ENCODE peak calls at places on chromosomes 11 and 22, in six cellular contexts. One of them, this sample, is unnamed.

GRCh38 chr11:69000831-69001245 is 12.2 kb downstream of the MRGPRF start:
- DNase-seq in neuronal stem cell: no peak
- DNase-seq in IMR-90: peak; percentile 87
- DNase-seq in mesenchymal stem cell: peak; percentile 73
- DNase-seq in H9: peak; percentile 19
- DNase-seq in H1: no peak
- DNase-seq in this sample: no peak

GRCh38 chr22:42684462-42685195 is 35.4 kb upstream of the CYB5R3 start:
- DNase-seq in mesenchymal stem cell: no peak
- DNase-seq in H1: no peak
- DNase-seq in neuronal stem cell: no peak
- DNase-seq in IMR-90: no peak
- DNase-seq in H9: no peak
- DNase-seq in this sample: no peak

GRCh38 chr11:65625628-65626342 is 10.2 kb downstream of the PCNX3 start:
- DNase-seq in H9: peak; percentile 61
- DNase-seq in H1: no peak
- DNase-seq in neuronal stem cell: no peak
- DNase-seq in mesenchymal stem cell: no peak
- DNase-seq in IMR-90: no peak
- DNase-seq in this sample: peak; percentile 49

GRCh38 chr11:46120361-46120710 is 918 bp downstream of the PHF21A start:
- DNase-seq in mesenchymal stem cell: no peak
- DNase-seq in H9: no peak
- DNase-seq in H1: no peak
- DNase-seq in neuronal stem cell: no peak
- DNase-seq in IMR-90: no peak
- DNase-seq in this sample: no peak

GRCh38 chr22:43225609-43226008 is 38.7 kb upstream of the TTLL12 start:
- DNase-seq in H9: no peak
- DNase-seq in neuronal stem cell: no peak
- DNase-seq in mesenchymal stem cell: peak; percentile 6
- DNase-seq in H1: no peak
- DNase-seq in IMR-90: no peak
- DNase-seq in this sample: no peak

GRCh38 chr22:44245867-44246266 is 65.1 kb downstream of the PARVG start:
- DNase-seq in H1: no peak
- DNase-seq in mesenchymal stem cell: no peak
- DNase-seq in neuronal stem cell: no peak
- DNase-seq in H9: no peak
- DNase-seq in IMR-90: no peak
- DNase-seq in this sample: no peak

GRCh38 chr11:94183251-94183885 is 54.7 kb downstream of the PANX1 start:
- DNase-seq in neuronal stem cell: no peak
- DNase-seq in IMR-90: no peak
- DNase-seq in H1: no peak
- DNase-seq in H9: no peak
- DNase-seq in mesenchymal stem cell: no peak
- DNase-seq in this sample: no peak

GRCh38 chr11:20762112-20762511 is 92.7 kb downstream of the NELL1 start:
- DNase-seq in mesenchymal stem cell: no peak
- DNase-seq in IMR-90: no peak
- DNase-seq in H9: no peak
- DNase-seq in H1: no peak
- DNase-seq in neuronal stem cell: no peak
- DNase-seq in this sample: no peak

GRCh38 chr11:82732348-82732733 is 1.3 kb downstream of the FAM181B start:
- DNase-seq in neuronal stem cell: no peak
- DNase-seq in mesenchymal stem cell: no peak
- DNase-seq in H1: no peak
- DNase-seq in IMR-90: no peak
- DNase-seq in H9: peak; percentile 42
- DNase-seq in this sample: no peak

GRCh38 chr11:113603277-113604059 is 102.6 kb downstream of the TMPRSS5 start:
- DNase-seq in H1: no peak
- DNase-seq in IMR-90: no peak
- DNase-seq in mesenchymal stem cell: no peak
- DNase-seq in H9: no peak
- DNase-seq in neuronal stem cell: no peak
- DNase-seq in this sample: no peak

GRCh38 chr11:19889531-19889930 is 176.9 kb downstream of the NAV2 start:
- DNase-seq in mesenchymal stem cell: no peak
- DNase-seq in H9: no peak
- DNase-seq in H1: no peak
- DNase-seq in neuronal stem cell: no peak
- DNase-seq in IMR-90: peak; percentile 38
- DNase-seq in this sample: no peak

GRCh38 chr11:20089796-20090653 is 70.2 kb downstream of the DBX1 start:
- DNase-seq in neuronal stem cell: no peak
- DNase-seq in mesenchymal stem cell: no peak
- DNase-seq in H9: no peak
- DNase-seq in H1: no peak
- DNase-seq in IMR-90: peak; percentile 71
- DNase-seq in this sample: no peak

GRCh38 chr22:35315855-35316745 is 16.4 kb downstream of the TOM1 start:
- DNase-seq in neuronal stem cell: no peak
- DNase-seq in H9: no peak
- DNase-seq in IMR-90: no peak
- DNase-seq in H1: no peak
- DNase-seq in mesenchymal stem cell: no peak
- DNase-seq in this sample: no peak

GRCh38 chr11:255176-255575 is 18.4 kb downstream of the PSMD13 start:
- DNase-seq in neuronal stem cell: no peak
- DNase-seq in IMR-90: peak; percentile 12
- DNase-seq in mesenchymal stem cell: no peak
- DNase-seq in H9: no peak
- DNase-seq in H1: no peak
- DNase-seq in this sample: no peak

GRCh38 chr11:43567396-43567975 is 113.1 kb upstream of the HSD17B12 start:
- DNase-seq in IMR-90: peak; percentile 56
- DNase-seq in H9: no peak
- DNase-seq in neuronal stem cell: no peak
- DNase-seq in H1: no peak
- DNase-seq in mesenchymal stem cell: peak; percentile 49
- DNase-seq in this sample: peak; percentile 54

GRCh38 chr22:45534339-45535192 is 31.9 kb downstream of the FBLN1 start:
- DNase-seq in mesenchymal stem cell: peak; percentile 33
- DNase-seq in H9: no peak
- DNase-seq in IMR-90: peak; percentile 86
- DNase-seq in neuronal stem cell: no peak
- DNase-seq in H1: no peak
- DNase-seq in this sample: no peak

GRCh38 chr22:21101877-21102638 is 56.3 kb downstream of the LRRC74B start:
- DNase-seq in neuronal stem cell: no peak
- DNase-seq in IMR-90: no peak
- DNase-seq in H1: no peak
- DNase-seq in mesenchymal stem cell: no peak
- DNase-seq in H9: no peak
- DNase-seq in this sample: no peak

GRCh38 chr11:69862331-69862761 is 43.1 kb upstream of the FGF3 start:
- DNase-seq in H1: no peak
- DNase-seq in neuronal stem cell: no peak
- DNase-seq in IMR-90: no peak
- DNase-seq in mesenchymal stem cell: no peak
- DNase-seq in H9: no peak
- DNase-seq in this sample: no peak

GRCh38 chr11:59878482-59878881 is at the start of gene OOSP3:
- DNase-seq in H1: no peak
- DNase-seq in mesenchymal stem cell: no peak
- DNase-seq in IMR-90: no peak
- DNase-seq in H9: no peak
- DNase-seq in neuronal stem cell: no peak
- DNase-seq in this sample: no peak

GRCh38 chr11:27392715-27393114 is 29.7 kb upstream of the CCDC34 start:
- DNase-seq in mesenchymal stem cell: peak; percentile 75
- DNase-seq in H1: no peak
- DNase-seq in IMR-90: peak; percentile 90
- DNase-seq in neuronal stem cell: peak; percentile 49
- DNase-seq in H9: no peak
- DNase-seq in this sample: peak; percentile 74

GRCh38 chr11:66454253-66454652 is 12.5 kb upstream of the PELI3 start:
- DNase-seq in H9: no peak
- DNase-seq in neuronal stem cell: no peak
- DNase-seq in H1: no peak
- DNase-seq in mesenchymal stem cell: no peak
- DNase-seq in IMR-90: no peak
- DNase-seq in this sample: no peak

DNA sequence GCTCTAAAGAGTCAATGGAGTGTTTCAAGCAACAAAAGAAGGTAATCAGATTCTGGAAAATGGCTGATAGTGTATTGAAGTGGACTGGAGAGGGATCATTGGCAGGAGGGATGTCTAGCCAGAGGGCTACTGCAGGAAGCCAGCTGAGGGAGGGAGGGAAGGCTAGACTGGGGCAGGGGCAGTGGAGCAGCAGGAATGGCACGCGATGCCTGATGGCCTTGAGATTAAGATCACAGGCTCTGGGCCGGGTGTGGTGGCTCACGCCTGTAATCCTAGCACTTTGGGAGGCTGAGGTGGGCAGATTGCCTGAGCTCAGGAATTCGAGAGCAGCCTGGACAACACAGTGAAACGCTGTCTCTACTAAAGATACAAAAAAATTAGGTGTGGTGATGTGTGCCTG is 47.5 kb upstream of the PRDM11 start:
- DNase-seq in neuronal stem cell: no peak
- DNase-seq in H9: no peak
- DNase-seq in IMR-90: no peak
- DNase-seq in mesenchymal stem cell: no peak
- DNase-seq in H1: no peak
- DNase-seq in this sample: no peak
- H2BK15ac ChIP-seq in neuronal stem cell: no peak overlapping the region
- H2BK15ac ChIP-seq in H9: no peak overlapping the region
- H2BK15ac ChIP-seq in IMR-90: no peak overlapping the region
- H2BK15ac ChIP-seq in mesenchymal stem cell: no peak overlapping the region
- H2BK15ac ChIP-seq in H1: no peak overlapping the region
- H2BK15ac ChIP-seq in this sample: no peak overlapping the region

DNA sequence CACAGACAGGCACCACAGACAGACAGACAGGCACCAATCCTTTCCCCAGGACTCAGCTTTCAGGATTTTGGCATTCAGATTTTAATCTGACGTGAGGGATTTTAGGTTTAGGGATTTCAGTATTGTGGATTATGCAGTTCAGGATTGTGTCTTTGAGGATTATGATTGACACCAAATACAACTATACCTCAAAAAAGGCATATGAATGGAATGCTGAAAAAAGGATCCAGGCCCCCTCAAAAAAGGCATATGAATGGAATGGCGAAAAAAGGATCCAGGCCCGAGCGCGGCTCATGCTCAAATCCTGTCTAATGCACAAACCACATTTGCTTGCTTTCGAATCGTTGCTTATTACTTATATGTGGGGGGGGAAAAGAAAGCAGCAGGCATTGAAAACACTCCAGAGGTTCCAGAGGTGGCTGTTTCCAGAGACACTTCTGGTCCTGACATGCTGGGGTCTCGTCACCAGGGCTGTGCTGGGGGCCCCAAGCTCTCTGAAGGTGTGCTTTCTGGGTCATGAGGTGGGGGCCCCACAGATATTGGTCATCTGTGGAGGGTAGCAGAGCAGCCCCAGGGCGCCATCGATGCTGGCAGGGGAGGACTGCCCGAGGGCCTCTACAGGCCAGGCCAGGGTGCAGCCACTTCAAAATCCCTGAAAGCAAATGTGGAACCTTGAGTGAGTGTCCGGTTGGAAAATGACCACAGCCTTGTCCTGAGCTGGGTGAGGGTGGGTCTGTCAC is 16.8 kb upstream of the OSBPL5 start:
- DNase-seq in IMR-90: no peak
- DNase-seq in neuronal stem cell: no peak
- DNase-seq in H1: no peak
- DNase-seq in mesenchymal stem cell: no peak
- DNase-seq in H9: no peak
- DNase-seq in this sample: no peak
- H2BK15ac ChIP-seq in IMR-90: no peak overlapping the region
- H2BK15ac ChIP-seq in neuronal stem cell: peak overlapping the region; percentile 31
- H2BK15ac ChIP-seq in H1: no peak overlapping the region
- H2BK15ac ChIP-seq in mesenchymal stem cell: no peak overlapping the region
- H2BK15ac ChIP-seq in H9: no peak overlapping the region
- H2BK15ac ChIP-seq in this sample: no peak overlapping the region

GRCh38 chr11:35088226-35088625 is 50.7 kb upstream of the CD44 start:
- DNase-seq in H9: no peak
- DNase-seq in H1: no peak
- DNase-seq in neuronal stem cell: no peak
- DNase-seq in IMR-90: no peak
- DNase-seq in mesenchymal stem cell: no peak
- DNase-seq in this sample: no peak

GRCh38 chr11:35087648-35088047 is 51.3 kb upstream of the CD44 start:
- DNase-seq in H9: no peak
- DNase-seq in mesenchymal stem cell: peak; percentile 78
- DNase-seq in IMR-90: peak; percentile 53
- DNase-seq in neuronal stem cell: no peak
- DNase-seq in H1: no peak
- DNase-seq in this sample: no peak

GRCh38 chr11:35089724-35090505 is 49.1 kb upstream of the CD44 start:
- DNase-seq in H9: no peak
- DNase-seq in IMR-90: no peak
- DNase-seq in neuronal stem cell: no peak
- DNase-seq in H1: no peak
- DNase-seq in mesenchymal stem cell: no peak
- DNase-seq in this sample: no peak

GRCh38 chr11:35085766-35086165 is 53.2 kb upstream of the CD44 start:
- DNase-seq in mesenchymal stem cell: no peak
- DNase-seq in IMR-90: no peak
- DNase-seq in H1: no peak
- DNase-seq in H9: no peak
- DNase-seq in neuronal stem cell: no peak
- DNase-seq in this sample: no peak

GRCh38 chr11:35088676-35089075 is 50.3 kb upstream of the CD44 start:
- DNase-seq in H1: no peak
- DNase-seq in IMR-90: peak; percentile 21
- DNase-seq in H9: no peak
- DNase-seq in neuronal stem cell: no peak
- DNase-seq in mesenchymal stem cell: no peak
- DNase-seq in this sample: peak; percentile 37
- H2BK15ac ChIP-seq in H1: no peak overlapping the region
- H2BK15ac ChIP-seq in IMR-90: peak overlapping the region; percentile 77
- H2BK15ac ChIP-seq in H9: no peak overlapping the region
- H2BK15ac ChIP-seq in neuronal stem cell: no peak overlapping the region
- H2BK15ac ChIP-seq in mesenchymal stem cell: no peak overlapping the region
- H2BK15ac ChIP-seq in this sample: no peak overlapping the region

DNA sequence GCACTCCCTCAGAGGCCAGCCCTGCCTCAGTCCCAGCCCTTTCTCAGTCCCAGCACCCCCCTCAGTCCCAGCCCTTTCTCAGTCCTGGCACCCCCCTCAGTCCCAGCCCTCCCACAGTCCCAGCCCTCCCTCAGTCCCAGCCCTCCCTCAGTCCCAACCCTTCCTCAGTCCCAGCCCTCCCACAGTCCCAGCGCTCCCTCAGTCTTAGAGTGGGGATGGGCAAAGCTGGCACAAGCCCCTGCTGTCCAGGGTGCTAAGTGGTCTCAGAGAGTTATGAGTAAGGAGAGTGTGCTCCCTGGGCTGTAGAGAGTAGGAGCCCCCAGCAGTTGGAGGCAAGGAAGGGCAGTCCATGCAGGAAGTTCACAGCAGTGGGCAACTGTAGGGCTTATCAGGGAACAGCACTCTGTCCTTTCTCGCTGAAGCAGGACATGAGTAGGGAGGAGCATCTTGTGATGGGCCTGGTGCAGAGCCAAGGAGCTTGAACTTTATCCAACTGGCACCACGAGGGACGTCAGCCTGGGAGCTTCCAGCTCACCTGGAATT is 51.4 kb upstream of the CRYBB3 start:
- DNase-seq in mesenchymal stem cell: no peak
- DNase-seq in neuronal stem cell: no peak
- DNase-seq in H1: no peak
- DNase-seq in H9: no peak
- DNase-seq in IMR-90: no peak
- DNase-seq in this sample: peak; percentile 73
- H2BK15ac ChIP-seq in mesenchymal stem cell: peak overlapping the region; percentile 2
- H2BK15ac ChIP-seq in neuronal stem cell: no peak overlapping the region
- H2BK15ac ChIP-seq in H1: no peak overlapping the region
- H2BK15ac ChIP-seq in H9: no peak overlapping the region
- H2BK15ac ChIP-seq in IMR-90: no peak overlapping the region
- H2BK15ac ChIP-seq in this sample: no peak overlapping the region

This sample was measured in mesendoderm.